ENCODE peak calls at places on chromosome 5, in five cellular contexts. V is CD8-positive, alpha-beta T cell; S is mesothelial cell of epicardium; J is lower lobe of right lung; I is WTC11. G is an unnamed sample.
A peak's percentile ranks its signal among the peaks of the same experiment; 100 is the strongest.

GRCh38 chr5:139912804-139913203 is 117.2 kb downstream of the PSD2 start:
- DNase-seq in V (no peak), S (no peak), J (no peak), I (no peak), G (no peak)

GRCh38 chr5:172164773-172165212 is 23.2 kb downstream of the STK10 start:
- DNase-seq in V (no peak), S (no peak), J (no peak), I (no peak), G (no peak)

GRCh38 chr5:30040483-30041116 is 1152.9 kb upstream of the CDH6 start:
- DNase-seq in V (no peak), S (no peak), J (no peak), I (peak; percentile 54), G (no peak)

GRCh38 chr5:161047024-161047423 is 195.0 kb upstream of the ATP10B start:
- DNase-seq in V (no peak), S (no peak), J (no peak), I (no peak), G (no peak)

GRCh38 chr5:108720416-108720815 is 27.3 kb upstream of the FER start:
- DNase-seq in V (no peak), S (no peak), J (no peak), I (no peak), G (no peak)

GRCh38 chr5:152505442-152506042 is 100.5 kb upstream of the NMUR2 start:
- DNase-seq in V (no peak), S (no peak), J (no peak), I (peak; percentile 61), G (no peak)

GRCh38 chr5:40834391-40834848 is 602 bp downstream of the RPL37 start:
- DNase-seq in V (peak; percentile 23), S (no peak), J (no peak), I (no peak), G (no peak)

GRCh38 chr5:1760656-1761452 is 38.8 kb downstream of the MRPL36 start:
- DNase-seq in V (no peak), S (no peak), J (peak; percentile 34), I (no peak), G (no peak)

GRCh38 chr5:111787006-111787405 is 30.0 kb upstream of the NREP start:
- DNase-seq in V (no peak), S (no peak), J (no peak), I (no peak), G (no peak)

GRCh38 chr5:1105350-1106265 is 6.3 kb downstream of the SLC12A7 start:
- DNase-seq in V (no peak), S (no peak), J (no peak), I (no peak), G (no peak)

GRCh38 chr5:172915514-172915913 is 43.7 kb upstream of the RPL26L1 start:
- DNase-seq in V (no peak), S (no peak), J (no peak), I (no peak), G (no peak)

GRCh38 chr5:149632311-149633251 is 51.3 kb downstream of the ARHGEF37 start:
- DNase-seq in V (no peak), S (no peak), J (no peak), I (no peak), G (no peak)

GRCh38 chr5:131814990-131815389 is 18.2 kb upstream of the FNIP1 start:
- DNase-seq in V (no peak), S (no peak), J (no peak), I (no peak), G (no peak)

GRCh38 chr5:100130307-100130706 is 404.9 kb upstream of the FAM174A start:
- DNase-seq in V (no peak), S (no peak), J (no peak), I (no peak), G (no peak)

GRCh38 chr5:6822556-6823343 is 109.5 kb downstream of the TENT4A start:
- DNase-seq in V (no peak), S (no peak), J (no peak), I (no peak), G (no peak)

GRCh38 chr5:44329716-44330115 is 59.5 kb downstream of the FGF10 start:
- DNase-seq in V (no peak), S (no peak), J (no peak), I (no peak), G (no peak)

GRCh38 chr5:123350744-123351143 is 72.5 kb downstream of the CEP120 start:
- DNase-seq in V (no peak), S (no peak), J (no peak), I (no peak), G (no peak)

GRCh38 chr5:129387944-129388343 is 72.2 kb upstream of the ADAMTS19 start:
- DNase-seq in V (no peak), S (no peak), J (no peak), I (no peak), G (peak; percentile 17)

GRCh38 chr5:170420809-170421412 is 31.7 kb upstream of the KCNMB1 start:
- DNase-seq in V (peak; percentile 29), S (no peak), J (no peak), I (peak; percentile 73), G (peak; percentile 58)

GRCh38 chr5:44536650-44537260 is 147.5 kb upstream of the FGF10 start:
- DNase-seq in V (no peak), S (no peak), J (no peak), I (peak; percentile 39), G (no peak)

GRCh38 chr5:85049020-85049419 is 664.3 kb upstream of the EDIL3 start:
- DNase-seq in V (no peak), S (no peak), J (no peak), I (no peak), G (no peak)

GRCh38 chr5:5318426-5319205 is 103.9 kb upstream of the ICE1 start:
- DNase-seq in V (no peak), S (no peak), J (no peak), I (no peak), G (peak; percentile 79)

GRCh38 chr5:57858905-57859304 is 376.3 kb upstream of the ACTBL2 start:
- DNase-seq in V (no peak), S (no peak), J (no peak), I (no peak), G (no peak)

GRCh38 chr5:60185230-60186104 is 291.9 kb upstream of the PDE4D start:
- DNase-seq in V (no peak), S (no peak), J (no peak), I (no peak), G (no peak)

GRCh38 chr5:10352404-10353240 is 873 bp upstream of the MARCHF6 start:
- DNase-seq in V (no peak), S (no peak), J (no peak), I (no peak), G (no peak)